ENCODE peak calls at places on chromosomes 12 and 14, in five cellular contexts. N is PC-3, R is GM23248, X is colonic mucosa, C is mesendoderm. E is an unnamed sample.

GRCh38 chr12:90216815-90217214 is 508.2 kb upstream of the ATP2B1 start:
- DNase-seq in X (no peak), C (no peak), R (peak), N (peak), E (no peak)

GRCh38 chr12:104790296-104791125 is 167.6 kb downstream of the SLC41A2 start:
- DNase-seq in X (peak), C (peak), R (peak), N (peak), E (peak)

GRCh38 chr14:68893566-68893965 is 85.5 kb downstream of the ACTN1 start:
- DNase-seq in R (no peak), C (no peak), X (no peak), N (no peak), E (no peak)

GRCh38 chr12:104998423-104999346 is 12.6 kb downstream of the NOPCHAP1 start:
- DNase-seq in R (no peak), X (peak), C (no peak), N (no peak), E (no peak)

GRCh38 chr14:32476532-32476931 is 147.4 kb downstream of the AKAP6 start:
- DNase-seq in N (no peak), X (no peak), C (no peak), R (no peak), E (no peak)

GRCh38 chr14:89807905-89808304 is 146.6 kb downstream of the EFCAB11 start:
- DNase-seq in X (no peak), N (no peak), C (peak), R (no peak), E (no peak)

GRCh38 chr12:132281021-132281420 is 48.4 kb downstream of the GALNT9 start:
- DNase-seq in C (no peak), R (peak), X (no peak), N (no peak), E (no peak)

GRCh38 chr12:20445693-20446092 is 77.4 kb downstream of the PDE3A start:
- DNase-seq in R (no peak), C (no peak), N (no peak), X (no peak), E (no peak)

GRCh38 chr14:101600891-101601602 is 39.8 kb downstream of the DIO3 start:
- DNase-seq in C (no peak), X (no peak), N (no peak), R (no peak), E (no peak)

GRCh38 chr12:14643247-14643646 is 53.2 kb downstream of the GUCY2C start:
- DNase-seq in C (no peak), X (no peak), N (no peak), R (no peak), E (no peak)

GRCh38 chr12:127654383-127654985 is 612.5 kb upstream of the TMEM132C start:
- DNase-seq in N (no peak), R (no peak), X (no peak), C (no peak), E (no peak)

GRCh38 chr14:49982522-49982951 is 89.7 kb downstream of the ARF6 start:
- DNase-seq in R (peak), X (no peak), C (no peak), N (no peak), E (peak)

GRCh38 chr12:6382371-6382770 is 1.6 kb upstream of the LTBR start:
- DNase-seq in N (no peak), C (no peak), X (no peak), R (no peak), E (no peak)

GRCh38 chr12:1351926-1352325 is 242.5 kb downstream of the FBXL14 start:
- DNase-seq in R (peak), C (no peak), N (no peak), X (no peak), E (peak)

GRCh38 chr12:49357099-49357678 is 10.1 kb upstream of the SPATS2 start:
- DNase-seq in C (no peak), N (peak), R (peak), X (no peak), E (peak)

GRCh38 chr12:107225626-107226025 is 132.3 kb upstream of the CRY1 start:
- DNase-seq in R (peak), N (peak), X (no peak), C (peak), E (peak)

GRCh38 chr14:67599698-67600561 is at the start of gene PIGH:
- DNase-seq in R (peak), N (peak), C (peak), X (peak), E (peak)

GRCh38 chr12:3617565-3617964 is 126.6 kb downstream of the PRMT8 start:
- DNase-seq in R (no peak), X (no peak), C (no peak), N (no peak), E (no peak)

GRCh38 chr12:107027304-107028053 is 40.5 kb upstream of the MTERF2 start:
- DNase-seq in X (no peak), R (peak), C (peak), N (peak), E (peak)

GRCh38 chr14:80456200-80456599 is 244.9 kb upstream of the DIO2 start:
- DNase-seq in C (no peak), X (no peak), R (peak), N (peak), E (peak)

GRCh38 chr14:73027984-73028383 is 1.1 kb upstream of the ZFYVE1 start:
- DNase-seq in X (no peak), C (no peak), R (no peak), N (no peak), E (no peak)

GRCh38 chr12:62191747-62192485 is 68.3 kb upstream of the USP15 start:
- DNase-seq in X (no peak), R (peak), N (no peak), C (peak), E (no peak)

GRCh38 chr14:87810711-87811110 is 182.3 kb downstream of the GALC start:
- DNase-seq in R (no peak), N (peak), C (peak), X (no peak), E (no peak)

GRCh38 chr14:71933026-71933587 is 878 bp downstream of the RGS6 start:
- DNase-seq in X (no peak), N (no peak), R (peak), C (peak), E (peak)

GRCh38 chr12:58268080-58268479 is 326.7 kb downstream of the ATP23 start:
- DNase-seq in X (no peak), N (no peak), R (peak), C (no peak), E (peak)

GRCh38 chr12:4228122-4228580 is 45.4 kb upstream of the CCND2 start:
- DNase-seq in C (peak), X (no peak), R (no peak), N (no peak), E (no peak)

GRCh38 chr12:109592905-109593272 is 19.3 kb downstream of the MVK start:
- DNase-seq in N (no peak), X (no peak), R (no peak), C (no peak), E (no peak)

GRCh38 chr12:28129031-28129430 is 61.2 kb upstream of the CCDC91 start:
- DNase-seq in R (no peak), X (no peak), C (no peak), N (no peak), E (no peak)

GRCh38 chr12:106358410-106359241 is 1.1 kb downstream of the POLR3B start:
- DNase-seq in R (peak), X (peak), N (no peak), C (peak), E (peak)

DNA sequence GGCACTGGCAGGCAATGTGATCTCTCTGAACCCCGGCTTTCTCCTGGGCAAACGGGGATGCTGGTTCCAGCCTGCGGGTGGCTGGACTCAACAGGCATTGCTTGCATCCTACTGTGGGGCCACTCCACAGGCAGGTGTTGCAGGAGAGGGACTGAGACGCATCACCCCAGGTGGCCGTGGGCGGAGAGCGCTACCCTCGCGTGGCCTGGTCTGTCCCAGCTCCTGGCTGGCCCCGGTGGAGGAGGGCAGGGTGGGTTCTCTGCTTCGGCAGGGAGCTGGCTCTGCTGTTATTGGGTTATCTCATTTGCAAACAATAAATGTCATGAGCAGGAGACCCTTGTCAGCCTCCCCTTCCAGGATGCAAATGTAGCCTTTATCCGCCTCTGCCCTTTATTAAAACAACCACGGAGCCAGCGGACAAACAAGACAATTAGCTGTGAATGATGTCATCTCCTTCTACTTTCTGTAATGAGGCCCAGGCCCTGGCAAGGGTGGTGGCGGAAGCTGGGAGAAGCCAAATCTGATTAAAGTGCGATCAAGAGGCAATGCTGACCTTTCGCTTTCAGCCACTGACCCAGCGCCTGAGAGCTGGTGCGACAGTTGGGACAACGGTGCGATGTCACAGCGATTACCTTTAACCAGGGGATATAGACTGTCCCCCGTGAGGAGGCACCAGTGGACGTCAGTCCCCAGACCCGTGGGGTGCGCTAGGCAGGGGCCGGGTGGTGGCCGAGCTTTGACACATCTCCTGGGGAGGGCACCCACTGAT is 161.8 kb downstream of the KIF26A start:
- DNase-seq in C (peak), R (no peak), N (no peak), X (no peak), E (no peak)
- H3K4me3 ChIP-seq in C (no peak), R (no peak), N (no peak), X (no peak), E (no peak)

GRCh38 chr12:57129311-57130288 is 1.3 kb downstream of the LRP1 start:
- DNase-seq in C (peak), N (no peak), X (peak), R (peak), E (peak)
- H3K9ac ChIP-seq in C (peak), N (no peak), X (peak), R (peak), E (peak)

GRCh38 chr12:30794591-30795409 is 40.0 kb upstream of the CAPRIN2 start:
- DNase-seq in X (no peak), R (peak), N (peak), C (peak), E (peak)
- H3K4me3 ChIP-seq in X (no peak), R (peak), N (peak), C (no peak), E (peak)

DNA sequence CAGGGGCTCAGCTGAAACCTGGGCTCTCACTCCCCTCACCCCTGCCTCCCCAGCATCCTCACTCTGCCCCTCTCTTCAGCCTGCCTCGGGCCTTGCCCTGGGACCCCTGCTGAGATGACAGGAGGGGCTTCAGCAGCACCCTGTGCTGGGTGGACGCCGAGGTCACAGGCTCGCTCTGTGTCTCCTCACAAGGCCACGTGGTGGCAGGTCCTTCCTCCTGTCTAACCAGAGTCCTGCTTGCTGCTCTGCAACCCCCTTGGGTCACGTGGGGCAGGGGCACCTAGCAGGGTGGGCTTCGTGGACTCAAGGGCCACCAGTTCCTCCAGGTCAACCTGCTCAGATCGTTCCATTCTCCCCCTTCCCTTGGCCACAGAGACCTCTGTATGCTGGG is 90.4 kb downstream of the TMEM121 start:
- DNase-seq in X (no peak), C (no peak), R (no peak), N (no peak), E (no peak)
- H3K9ac ChIP-seq in X (no peak), C (no peak), R (no peak), N (no peak), E (no peak)

GRCh38 chr12:125983784-125984510 is 918.7 kb downstream of the AACS start:
- DNase-seq in N (no peak), C (peak), R (no peak), X (no peak), E (no peak)
- H3K4me3 ChIP-seq in N (no peak), C (peak), R (no peak), X (peak), E (no peak)

GRCh38 chr12:119669744-119670472 is 2.0 kb downstream of the PRKAB1 start:
- DNase-seq in R (no peak), C (no peak), X (peak), N (peak), E (peak)
- H3K9ac ChIP-seq in R (no peak), C (peak), X (peak), N (peak), E (no peak)